ENCODE peak calls at places on chromosome 10, in four cellular contexts. E, L, U and X are unnamed samples.
A peak's percentile ranks its signal among the peaks of the same experiment; 100 is the strongest.

GRCh38 chr10:4661572-4662255 is 164.3 kb upstream of the AKR1E2 start:
- DNase-seq in E (no peak), L (no peak), U (no peak), X (peak; percentile 5)

GRCh38 chr10:7412482-7413251 is 1.8 kb upstream of the SFMBT2 start:
- DNase-seq in E (no peak), L (peak; percentile 55), U (peak; percentile 50), X (no peak)

GRCh38 chr10:44477021-44477420 is 92.1 kb upstream of the CXCL12 start:
- DNase-seq in E (no peak), L (no peak), U (no peak), X (no peak)

GRCh38 chr10:22436526-22436892 is 91.2 kb downstream of the SPAG6 start:
- DNase-seq in E (no peak), L (no peak), U (no peak), X (no peak)

GRCh38 chr10:73591935-73592699 is 975 bp upstream of the USP54 start:
- DNase-seq in E (no peak), L (peak; percentile 49), U (peak; percentile 21), X (no peak)

GRCh38 chr10:129956285-129956649 is 7.8 kb downstream of the EBF3 start:
- DNase-seq in E (no peak), L (no peak), U (no peak), X (no peak)

GRCh38 chr10:80571352-80571751 is 33.6 kb downstream of the SH2D4B start:
- DNase-seq in E (no peak), L (no peak), U (no peak), X (no peak)

GRCh38 chr10:95181731-95182130 is 12.3 kb upstream of the ACSM6 start:
- DNase-seq in E (no peak), L (no peak), U (no peak), X (no peak)

GRCh38 chr10:102419561-102420442 is 834 bp upstream of the FBXL15 start:
- DNase-seq in E (peak; percentile 71), L (peak; percentile 77), U (peak; percentile 92), X (no peak)

GRCh38 chr10:70364001-70364771 is 18.2 kb downstream of the LRRC20 start:
- DNase-seq in E (peak; percentile 74), L (peak; percentile 86), U (peak; percentile 81), X (peak; percentile 66)

GRCh38 chr10:21473135-21473534 is 52.3 kb downstream of the SKIDA1 start:
- DNase-seq in E (no peak), L (no peak), U (no peak), X (no peak)

GRCh38 chr10:49564461-49565009 is 25.6 kb upstream of the ERCC6 start:
- DNase-seq in E (no peak), L (no peak), U (no peak), X (no peak)

GRCh38 chr10:62054825-62055224 is 153.3 kb downstream of the ARID5B start:
- DNase-seq in E (no peak), L (no peak), U (no peak), X (no peak)

GRCh38 chr10:29642996-29643395 is 8.2 kb upstream of the SVIL start:
- DNase-seq in E (no peak), L (no peak), U (no peak), X (no peak)

GRCh38 chr10:114042895-114043531 is 653 bp upstream of the ADRB1 start:
- DNase-seq in E (peak; percentile 27), L (peak; percentile 25), U (no peak), X (no peak)

GRCh38 chr10:103808784-103809183 is 46.6 kb downstream of the SH3PXD2A start:
- DNase-seq in E (no peak), L (no peak), U (no peak), X (no peak)

GRCh38 chr10:1217237-1217587 is 161.0 kb downstream of the WDR37 start:
- DNase-seq in E (no peak), L (no peak), U (no peak), X (no peak)

GRCh38 chr10:96406091-96406490 is 47.3 kb upstream of the OPALIN start:
- DNase-seq in E (no peak), L (no peak), U (no peak), X (no peak)

GRCh38 chr10:57983226-57983870 is 284.3 kb downstream of the IPMK start:
- DNase-seq in E (no peak), L (no peak), U (no peak), X (no peak)

GRCh38 chr10:119336599-119336998 is 129.2 kb downstream of the GRK5 start:
- DNase-seq in E (no peak), L (no peak), U (no peak), X (no peak)

GRCh38 chr10:47268696-47269095 is 31.3 kb upstream of the GDF10 start:
- DNase-seq in E (no peak), L (no peak), U (no peak), X (no peak)

GRCh38 chr10:129877773-129878371 is 86.2 kb downstream of the EBF3 start:
- DNase-seq in E (no peak), L (peak; percentile 65), U (peak; percentile 42), X (no peak)

GRCh38 chr10:88565072-88565471 is 18.0 kb downstream of the RNLS start:
- DNase-seq in E (no peak), L (no peak), U (no peak), X (no peak)

GRCh38 chr10:57628592-57629284 is 639.0 kb downstream of the IPMK start:
- DNase-seq in E (no peak), L (no peak), U (no peak), X (no peak)

GRCh38 chr10:43110318-43111071 is 27.8 kb upstream of the CSGALNACT2 start:
- DNase-seq in E (no peak), L (no peak), U (no peak), X (no peak)

GRCh38 chr10:108352771-108353170 is 1188.3 kb upstream of the SORCS1 start:
- DNase-seq in E (no peak), L (no peak), U (no peak), X (no peak)

GRCh38 chr10:65313406-65313805 is 1612.4 kb upstream of the LRRTM3 start:
- DNase-seq in E (no peak), L (no peak), U (no peak), X (no peak)

DNA sequence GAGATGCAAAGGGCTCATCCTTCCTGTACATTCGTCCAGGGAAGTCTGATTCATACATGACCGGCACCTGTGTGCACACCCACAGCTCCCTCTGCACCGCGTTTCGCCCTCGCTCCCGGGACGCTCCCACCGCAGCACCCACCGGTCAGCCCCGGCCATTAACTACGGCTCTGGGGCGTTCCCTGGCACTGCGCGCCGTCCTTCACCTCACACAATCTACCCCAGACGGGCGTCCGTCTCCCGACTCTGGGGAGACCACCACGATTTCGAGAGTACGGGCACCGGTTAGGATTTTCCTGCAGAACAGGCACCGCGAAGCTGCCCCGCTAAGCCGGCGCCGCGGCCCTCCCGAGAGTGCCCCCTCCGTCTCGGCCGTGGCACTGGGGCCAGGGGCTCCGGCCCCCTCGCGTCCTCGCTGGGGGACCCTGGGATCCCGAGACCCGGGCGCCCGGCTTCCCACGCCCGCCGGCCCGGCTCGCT is 430 bp downstream of the ATE1 start:
- DNase-seq in E (no peak), L (no peak), U (no peak), X (no peak)
- TF ChIP-seq CTCF in E (no peak), L (no peak), U (no peak), X (no peak)

GRCh38 chr10:24791129-24791733 is 67.5 kb upstream of the ARHGAP21 start:
- DNase-seq in E (no peak), L (no peak), U (no peak), X (no peak)

GRCh38 chr10:24793648-24794379 is 70.1 kb upstream of the ARHGAP21 start:
- DNase-seq in E (no peak), L (no peak), U (no peak), X (no peak)

GRCh38 chr10:24784923-24785322 is 61.2 kb upstream of the ARHGAP21 start:
- DNase-seq in E (no peak), L (no peak), U (no peak), X (no peak)

GRCh38 chr10:24790073-24790472 is 66.4 kb upstream of the ARHGAP21 start:
- DNase-seq in E (no peak), L (no peak), U (no peak), X (no peak)

DNA sequence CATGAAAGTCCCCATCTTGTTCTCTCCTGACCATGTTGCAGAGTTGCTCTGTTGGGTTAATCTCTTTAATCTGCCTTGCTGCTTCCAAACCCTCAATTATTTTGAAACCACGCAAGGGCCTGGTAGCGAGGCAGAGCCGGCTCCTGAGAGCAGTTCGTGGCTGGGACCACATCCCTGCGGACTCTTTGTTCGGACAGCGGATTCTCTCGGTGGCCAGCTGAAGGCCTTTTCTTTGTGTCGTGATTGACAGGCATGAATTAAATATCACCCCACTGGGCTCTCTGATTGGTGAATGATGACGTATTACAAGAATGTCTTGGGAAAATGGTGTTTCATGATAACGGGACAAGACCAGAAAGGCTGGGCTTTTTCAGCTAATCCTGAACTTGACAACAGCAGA is 66.9 kb upstream of the ARHGAP21 start:
- DNase-seq in E (no peak), L (no peak), U (peak; percentile 53), X (no peak)
- TF ChIP-seq CTCF in E (no peak), L (no peak), U (no peak), X (no peak)

DNA sequence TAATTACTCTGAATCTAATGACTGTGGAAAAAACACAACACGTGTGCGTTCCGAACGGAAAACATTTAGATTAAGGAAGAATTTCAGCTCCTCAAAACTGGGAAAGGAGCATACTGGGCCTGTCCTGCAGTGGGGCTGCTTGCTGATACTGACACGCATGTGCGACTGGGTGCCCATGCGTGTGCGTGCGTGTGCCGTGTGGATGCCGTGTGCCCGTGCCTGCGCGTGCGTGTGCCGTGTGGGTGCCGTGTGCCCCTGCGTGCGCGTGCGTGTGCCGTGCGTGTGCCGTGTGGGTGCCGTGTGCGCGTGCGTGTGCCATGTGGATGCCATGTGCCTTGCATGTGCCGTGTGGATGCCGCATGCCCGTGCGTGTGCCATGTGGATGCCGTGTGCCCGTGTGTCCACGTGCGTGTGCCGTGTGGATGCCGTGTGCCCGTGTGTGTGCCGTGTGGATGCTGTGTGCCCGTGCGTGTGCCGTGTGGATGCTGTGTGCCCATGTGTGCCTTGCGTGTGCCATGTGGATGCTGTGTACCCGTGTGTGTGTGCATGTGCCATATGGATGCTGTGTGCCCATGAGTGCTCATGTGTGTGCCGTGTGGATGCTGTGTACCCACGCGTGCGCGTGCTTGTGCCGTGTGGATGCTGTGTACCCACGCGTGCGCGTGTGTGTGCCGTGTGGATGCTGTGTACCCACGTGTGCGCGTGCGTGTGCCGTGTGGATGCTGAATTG is 28.2 kb downstream of the PWWP2B start:
- DNase-seq in E (no peak), L (no peak), U (no peak), X (no peak)
- TF ChIP-seq CTCF in E (no peak), L (no peak), U (no peak), X (no peak)

DNA sequence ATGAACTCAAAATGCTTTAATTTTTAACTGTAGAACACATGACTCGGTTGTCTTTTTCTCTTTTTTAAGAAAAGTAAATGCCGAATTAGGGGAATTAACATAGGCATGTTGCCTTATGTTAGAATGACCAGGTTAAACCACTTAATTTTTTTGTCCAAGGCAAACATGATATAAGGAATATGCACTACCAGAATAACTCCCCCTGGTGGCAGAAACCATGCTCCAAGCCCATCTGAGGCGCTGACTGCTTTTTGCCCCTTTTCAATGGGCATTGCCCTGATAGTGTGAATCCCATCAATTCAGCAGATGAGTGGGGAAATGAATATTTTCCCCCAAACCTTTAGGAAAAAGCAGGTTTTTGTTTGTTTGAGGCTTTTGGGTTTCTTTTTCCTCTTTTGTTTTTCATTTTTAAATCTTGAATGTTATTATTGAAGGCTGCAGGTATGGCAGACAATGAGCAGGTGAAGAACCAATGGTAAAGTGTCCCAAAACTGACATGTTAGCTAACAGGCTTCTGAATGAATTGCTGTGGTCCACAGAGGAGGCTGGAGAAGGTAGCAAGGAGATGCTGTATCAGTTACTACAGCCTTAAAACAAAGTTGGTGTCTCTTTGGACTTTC is 284.3 kb downstream of the SORCS3 start:
- DNase-seq in E (no peak), L (peak; percentile 68), U (peak; percentile 56), X (no peak)
- TF ChIP-seq CTCF in E (no peak), L (peak; percentile 82), U (peak; percentile 85), X (peak; percentile 30)

GRCh38 chr10:97686301-97686961 is 610 bp downstream of the AVPI1 start:
- DNase-seq in E (no peak), L (no peak), U (no peak), X (no peak)
- TF ChIP-seq CTCF in E (no peak), L (no peak), U (no peak), X (no peak)